ENCODE peak calls at places on chromosomes 11 and 22, in five cellular contexts. V is upper lobe of right lung, I is fibroblast of pulmonary artery, D is ovary, K is IMR-90. Y is an unnamed sample.

GRCh38 chr11:2684581-2684980 is 15.2 kb downstream of the KCNQ1OT1 start:
- DNase-seq in V (peak), I (no peak), D (peak), K (no peak), Y (no peak)

GRCh38 chr11:64447717-64448598 is 89.0 kb downstream of the RPS6KA4 start:
- DNase-seq in V (peak), I (peak), D (no peak), K (peak), Y (no peak)

GRCh38 chr11:127619946-127620345 is 619.4 kb upstream of the KIRREL3 start:
- DNase-seq in V (no peak), I (no peak), D (no peak), K (no peak), Y (peak)

GRCh38 chr11:127640822-127641485 is 640.4 kb upstream of the KIRREL3 start:
- DNase-seq in V (no peak), I (peak), D (no peak), K (peak), Y (peak)

GRCh38 chr11:2273771-2274170 is 3.4 kb upstream of the ASCL2 start:
- DNase-seq in V (peak), I (no peak), D (no peak), K (no peak), Y (no peak)

GRCh38 chr11:66478823-66479740 is 1.2 kb upstream of the DPP3 start:
- DNase-seq in V (peak), I (peak), D (no peak), K (peak), Y (no peak)

GRCh38 chr11:111185259-111185658 is 60.3 kb upstream of the POU2AF2 start:
- DNase-seq in V (no peak), I (peak), D (no peak), K (peak), Y (peak)

GRCh38 chr11:130908770-130909625 is 7.3 kb downstream of the SNX19 start:
- DNase-seq in V (no peak), I (peak), D (no peak), K (peak), Y (peak)

GRCh38 chr11:72814831-72815618 is 814 bp downstream of the ATG16L2 start:
- DNase-seq in V (peak), I (peak), D (no peak), K (peak), Y (peak)

GRCh38 chr22:50732681-50733080 is 5.3 kb upstream of the ACR start:
- DNase-seq in V (no peak), I (no peak), D (no peak), K (no peak), Y (no peak)

DNA sequence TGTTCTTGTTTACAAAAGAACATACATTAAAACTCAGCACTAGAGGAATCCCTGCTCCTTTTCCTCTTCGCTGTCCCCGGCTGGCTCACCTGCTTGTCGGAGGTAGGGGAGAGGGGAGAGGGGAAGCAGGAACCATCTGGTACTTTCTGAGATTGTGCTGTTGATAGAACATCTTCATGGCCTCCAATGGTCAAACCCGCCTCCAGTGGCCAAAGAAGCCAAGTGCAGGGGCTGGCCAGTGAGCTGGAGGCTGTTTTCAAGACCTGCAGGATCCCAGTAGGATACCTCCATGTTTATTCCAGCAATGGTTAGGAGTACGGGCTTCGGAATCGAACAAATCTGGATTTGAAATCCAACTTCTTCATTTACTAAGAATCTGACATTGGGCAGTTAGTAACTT is 92.6 kb downstream of the PKNOX2 start:
- DNase-seq in V (no peak), I (no peak), D (no peak), K (no peak), Y (no peak)
- TF ChIP-seq CTCF in V (no peak), I (peak), D (no peak), K (peak), Y (peak)

GRCh38 chr11:76152086-76152658 is 54.1 kb downstream of the WNT11 start:
- DNase-seq in V (peak), I (peak), D (peak), K (peak), Y (peak)
- H3K4me3 ChIP-seq in V (peak), I (peak), D (peak), K (no peak), Y (peak)

GRCh38 chr11:10666976-10667892 is 26.3 kb downstream of the IRAG1 start:
- DNase-seq in V (no peak), I (no peak), D (no peak), K (peak), Y (peak)
- TF ChIP-seq CTCF in V (no peak), I (no peak), D (no peak), K (no peak), Y (no peak)

DNA sequence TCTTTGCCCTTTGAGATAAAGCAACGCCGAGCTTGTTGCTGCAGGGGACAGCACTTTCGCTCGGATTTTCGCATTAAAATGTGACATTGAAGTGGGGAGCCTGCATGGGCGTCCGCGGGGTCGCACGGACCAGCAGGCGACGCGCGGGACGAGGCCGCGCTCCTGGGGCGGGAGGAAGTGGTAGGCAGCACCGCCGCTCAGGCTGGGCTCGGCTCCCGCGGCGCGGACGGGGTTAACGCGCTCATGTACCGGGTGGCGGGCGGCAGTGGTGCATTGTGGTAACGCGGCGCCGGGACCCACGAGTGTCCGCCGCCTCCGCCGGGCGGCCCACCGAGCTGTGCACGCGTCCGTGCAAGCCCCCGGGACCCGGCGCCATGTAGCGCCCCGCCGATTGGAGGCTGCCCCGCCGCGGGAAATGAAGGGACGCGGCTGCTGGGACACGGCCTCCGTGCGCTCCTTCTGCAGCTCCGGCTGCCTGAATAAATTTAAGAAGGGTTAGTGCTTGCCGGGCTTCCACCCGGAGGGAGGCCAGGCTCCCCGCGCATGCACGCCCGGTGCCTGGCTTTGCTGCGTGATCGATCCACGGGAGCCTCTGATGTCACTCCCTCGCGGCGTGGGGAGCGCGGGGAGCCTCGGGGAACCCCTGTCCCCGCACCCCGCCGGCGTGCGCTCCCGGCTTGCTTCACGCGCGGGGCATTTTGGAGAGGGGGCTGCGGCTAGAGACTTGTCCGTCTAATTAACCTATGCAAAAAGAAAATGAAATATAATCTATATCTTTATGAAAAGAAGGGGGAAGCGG is 127.7 kb downstream of the OSBP2 start:
- DNase-seq in V (peak), I (no peak), D (no peak), K (no peak), Y (no peak)
- H3K4me3 ChIP-seq in V (peak), I (peak), D (no peak), K (peak), Y (peak)

DNA sequence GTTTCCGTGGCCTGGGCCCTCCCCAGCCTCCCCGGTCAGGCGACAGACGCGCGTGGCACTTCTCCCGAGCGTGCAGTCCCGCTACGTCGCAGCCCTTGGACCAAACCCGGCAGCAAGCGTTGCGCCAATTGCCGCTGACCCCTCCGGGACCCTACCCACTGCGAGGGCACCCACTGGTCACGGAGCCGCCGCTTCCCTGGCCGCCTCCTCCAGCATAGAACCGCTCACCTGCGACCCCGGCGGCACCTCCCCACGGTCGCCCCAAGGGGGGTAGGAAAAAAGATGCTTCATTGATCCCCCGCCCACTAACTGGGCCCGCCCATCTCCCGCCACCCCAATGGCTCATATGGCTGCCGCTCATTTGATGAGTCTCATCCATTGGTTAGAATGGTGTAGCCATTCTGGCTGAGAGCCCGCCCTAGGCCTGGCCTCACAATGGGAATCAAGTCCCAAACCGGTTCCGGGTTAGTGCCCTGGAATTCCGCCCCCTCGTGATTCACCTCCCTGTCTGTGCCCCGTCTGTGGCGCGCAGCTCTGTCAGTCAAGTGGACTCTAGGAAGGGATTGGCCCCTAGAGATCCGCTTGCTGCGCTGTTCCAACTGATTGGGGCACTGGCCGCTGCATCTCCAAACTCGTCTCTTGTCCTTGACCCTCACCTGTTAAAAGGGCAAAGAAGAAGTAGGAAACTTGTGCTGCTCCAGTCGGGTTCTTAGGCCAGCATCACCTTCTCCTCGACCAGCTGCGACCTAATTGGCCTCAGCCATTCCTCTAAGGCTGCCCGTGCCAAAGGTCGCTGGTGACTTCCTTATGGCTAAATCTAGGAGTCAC is at the start of gene MSANTD4:
- DNase-seq in V (peak), I (peak), D (peak), K (peak), Y (peak)
- TF ChIP-seq CTCF in V (no peak), I (no peak), D (no peak), K (no peak), Y (no peak)

GRCh38 chr11:46846510-46846830 is 390 bp upstream of the CKAP5 start:
- DNase-seq in V (no peak), I (no peak), D (no peak), K (no peak), Y (no peak)
- H3K4me3 ChIP-seq in V (peak), I (peak), D (peak), K (peak), Y (peak)

GRCh38 chr11:12577746-12578644 is 96.2 kb upstream of the TEAD1 start:
- DNase-seq in V (no peak), I (no peak), D (no peak), K (no peak), Y (no peak)
- TF ChIP-seq CTCF in V (no peak), I (no peak), D (no peak), K (no peak), Y (peak)

Y was measured in astrocyte of the spinal cord.